ENCODE peak calls at places on chromosome 21, in four cellular contexts. T is epithelial cell of esophagus, H is left cardiac atrium, V is activated gamma-delta T cell treated with Interleukin-2 at 50 U/mL for 16 hours. X is an unnamed sample.
A peak's percentile ranks its signal among the peaks of the same experiment; 100 is the strongest.

GRCh38 chr21:36155603-36156338 is 853 bp upstream of the DOP1B start:
- DNase-seq in V (no peak), T (peak; percentile 78), H (peak; percentile 36), X (peak; percentile 36)

GRCh38 chr21:26391166-26391565 is 181.9 kb downstream of the CYYR1 start:
- DNase-seq in V (no peak), T (peak; percentile 48), H (no peak), X (no peak)

GRCh38 chr21:42366292-42367010 is at the start of gene TFF1:
- DNase-seq in T (no peak), H (no peak), V (no peak), X (no peak)

GRCh38 chr21:45290948-45291612 is 3.4 kb upstream of the POFUT2 start:
- DNase-seq in V (no peak), H (peak; percentile 67), T (no peak), X (no peak)

GRCh38 chr21:45317401-45318145 is 29.9 kb upstream of the POFUT2 start:
- DNase-seq in T (peak; percentile 15), H (peak; percentile 44), V (no peak), X (no peak)

GRCh38 chr21:14383596-14384210 is 757 bp upstream of the HSPA13 start:
- DNase-seq in V (no peak), H (peak; percentile 59), T (no peak), X (peak; percentile 12)

GRCh38 chr21:42578761-42579415 is 65.2 kb downstream of the SLC37A1 start:
- DNase-seq in H (no peak), V (no peak), T (no peak), X (no peak)

GRCh38 chr21:17578162-17578561 is 34.5 kb downstream of the BTG3 start:
- DNase-seq in T (peak; percentile 27), V (no peak), H (no peak), X (no peak)

GRCh38 chr21:42146821-42147220 is 72.1 kb upstream of the ABCG1 start:
- DNase-seq in V (no peak), T (no peak), H (no peak), X (no peak)

GRCh38 chr21:33478858-33479678 is 706 bp downstream of the TMEM50B start:
- DNase-seq in T (peak; percentile 23), H (peak; percentile 31), V (peak; percentile 36), X (peak; percentile 67)

GRCh38 chr21:29105218-29105617 is 25.2 kb upstream of the MAP3K7CL start:
- DNase-seq in T (peak; percentile 91), H (no peak), V (no peak), X (no peak)

GRCh38 chr21:17753736-17754135 is 65.4 kb downstream of the C21orf91 start:
- DNase-seq in H (no peak), V (no peak), T (peak; percentile 62), X (no peak)

GRCh38 chr21:44989538-44989888 is 49.7 kb downstream of the SLX9 start:
- DNase-seq in V (no peak), H (no peak), T (no peak), X (peak; percentile 48)

GRCh38 chr21:31498985-31499384 is 154.9 kb upstream of the TIAM1 start:
- DNase-seq in H (no peak), T (no peak), V (no peak), X (no peak)

GRCh38 chr21:45224189-45224938 is 63.3 kb downstream of the POFUT2 start:
- DNase-seq in T (no peak), H (peak; percentile 33), V (peak; percentile 21), X (no peak)

GRCh38 chr21:42635848-42636534 is 17.4 kb upstream of the PDE9A start:
- DNase-seq in H (no peak), V (no peak), T (no peak), X (no peak)

GRCh38 chr21:38351961-38352521 is 95.2 kb downstream of the KCNJ15 start:
- DNase-seq in V (no peak), H (no peak), T (peak; percentile 84), X (peak; percentile 10)

GRCh38 chr21:46255166-46255565 is 26.6 kb upstream of the LSS start:
- DNase-seq in V (no peak), T (no peak), H (no peak), X (no peak)

GRCh38 chr21:36257657-36258056 is 62.3 kb upstream of the MORC3 start:
- DNase-seq in H (no peak), V (no peak), T (no peak), X (no peak)

GRCh38 chr21:45578811-45579381 is 36.7 kb upstream of the SLC19A1 start:
- DNase-seq in T (no peak), H (no peak), V (no peak), X (no peak)

GRCh38 chr21:25717491-25718139 is 17.1 kb downstream of the ATP5PF start:
- DNase-seq in T (peak; percentile 51), H (no peak), V (no peak), X (peak; percentile 18)

GRCh38 chr21:45622416-45623097 is 21.0 kb upstream of the PCBP3 start:
- DNase-seq in H (no peak), V (no peak), T (no peak), X (no peak)

GRCh38 chr21:45556645-45557601 is 14.7 kb upstream of the SLC19A1 start:
- DNase-seq in H (peak; percentile 25), T (peak; percentile 19), V (no peak), X (no peak)

GRCh38 chr21:38965910-38966504 is 160.3 kb downstream of the ETS2 start:
- DNase-seq in H (no peak), V (no peak), T (peak; percentile 82), X (peak; percentile 78)

GRCh38 chr21:37357691-37358090 is 8.9 kb upstream of the DYRK1A start:
- DNase-seq in T (peak; percentile 83), V (no peak), H (no peak), X (no peak)

GRCh38 chr21:25967566-25968438 is 202.8 kb downstream of the APP start:
- DNase-seq in V (no peak), T (peak; percentile 71), H (no peak), X (peak; percentile 72)

GRCh38 chr21:45427331-45428271 is 22.6 kb downstream of the COL18A1 start:
- DNase-seq in V (no peak), T (peak; percentile 95), H (peak; percentile 82), X (no peak)

GRCh38 chr21:29133796-29134195 is 3.4 kb downstream of the MAP3K7CL start:
- DNase-seq in V (no peak), T (no peak), H (no peak), X (no peak)

GRCh38 chr21:8989261-8989882 is 1532.0 kb upstream of the TPTE start:
- DNase-seq in H (no peak), V (no peak), T (no peak), X (no peak)

GRCh38 chr21:29654203-29654602 is 285.6 kb downstream of the GRIK1 start:
- DNase-seq in H (no peak), V (no peak), T (no peak), X (no peak)

GRCh38 chr21:35046880-35047229 is 2.2 kb downstream of the RUNX1 start:
- DNase-seq in H (no peak), V (no peak), T (no peak), X (no peak)

GRCh38 chr21:29091032-29091431 is 17.6 kb upstream of the CCT8 start:
- DNase-seq in H (no peak), T (peak; percentile 77), V (no peak), X (no peak)

GRCh38 chr21:21200103-21200938 is 202.1 kb downstream of the NCAM2 start:
- DNase-seq in T (peak; percentile 58), H (peak; percentile 47), V (no peak), X (no peak)

GRCh38 chr21:42312626-42313104 is 2.5 kb downstream of the TFF3 start:
- DNase-seq in T (no peak), V (no peak), H (no peak), X (no peak)

GRCh38 chr21:10430007-10430406 is 91.4 kb upstream of the TPTE start:
- DNase-seq in H (no peak), V (no peak), T (no peak), X (no peak)

X was measured in RPMI8226.